ENCODE peak calls at places on chromosomes 1 and 21, in five cellular contexts. O, B, Y, I and V are unnamed samples.

GRCh38 chr1:39268112-39268581 is 63.7 kb downstream of the MACF1 start:
- DNase-seq in O (peak; percentile 91), Y (no peak), B (no peak), I (peak; percentile 93), V (no peak)

GRCh38 chr1:5479876-5480275 is 512.3 kb downstream of the NPHP4 start:
- DNase-seq in Y (no peak), O (no peak), B (no peak), I (no peak), V (no peak)

GRCh38 chr1:30376054-30376453 is 347.3 kb downstream of the MATN1 start:
- DNase-seq in I (no peak), B (no peak), Y (no peak), O (no peak), V (no peak)

GRCh38 chr1:4553761-4554160 is 100.6 kb upstream of the AJAP1 start:
- DNase-seq in O (no peak), B (no peak), I (no peak), Y (no peak), V (no peak)

GRCh38 chr1:6459850-6460265 is 6.1 kb downstream of the TNFRSF25 start:
- DNase-seq in B (no peak), O (no peak), I (no peak), Y (peak; percentile 36), V (no peak)

GRCh38 chr21:36747815-36748381 is 49.0 kb downstream of the SIM2 start:
- DNase-seq in Y (no peak), B (peak; percentile 73), O (peak; percentile 68), I (no peak), V (no peak)

GRCh38 chr1:219125342-219125741 is 48.3 kb upstream of the LYPLAL1 start:
- DNase-seq in O (no peak), I (no peak), Y (no peak), B (no peak), V (no peak)

GRCh38 chr1:59595774-59596173 is 219.0 kb upstream of the HOOK1 start:
- DNase-seq in O (peak; percentile 63), I (peak; percentile 63), Y (no peak), B (no peak), V (no peak)

GRCh38 chr1:160460214-160460642 is 59.9 kb downstream of the VANGL2 start:
- DNase-seq in B (peak; percentile 22), O (no peak), I (no peak), Y (no peak), V (no peak)

GRCh38 chr1:246295340-246295739 is 211.7 kb downstream of the SMYD3 start:
- DNase-seq in O (no peak), B (no peak), Y (no peak), I (no peak), V (no peak)

GRCh38 chr1:76293831-76294230 is 219.3 kb downstream of the ST6GALNAC3 start:
- DNase-seq in I (no peak), O (no peak), Y (no peak), B (no peak), V (no peak)

GRCh38 chr1:206021796-206022365 is 1.8 kb downstream of the CTSE start:
- DNase-seq in O (peak; percentile 37), B (no peak), I (no peak), Y (no peak), V (no peak)

GRCh38 chr1:112735752-112736151 is 20.6 kb upstream of the PPM1J start:
- DNase-seq in O (peak; percentile 94), B (no peak), Y (no peak), I (peak; percentile 41), V (no peak)

GRCh38 chr1:240539700-240540414 is 72.1 kb downstream of the GREM2 start:
- DNase-seq in O (no peak), B (no peak), Y (no peak), I (no peak), V (no peak)

GRCh38 chr21:43323244-43324005 is 103.5 kb downstream of the SIK1 start:
- DNase-seq in O (no peak), B (no peak), Y (no peak), I (no peak), V (no peak)

GRCh38 chr1:67273591-67273990 is 34.1 kb upstream of the IL12RB2 start:
- DNase-seq in B (no peak), O (no peak), I (no peak), Y (no peak), V (no peak)

GRCh38 chr1:103513720-103514119 is 11.8 kb upstream of the RNPC3 start:
- DNase-seq in I (no peak), Y (no peak), B (no peak), O (peak; percentile 51), V (no peak)

GRCh38 chr1:2556277-2557145 is at the start of gene TNFRSF14:
- DNase-seq in B (peak; percentile 82), Y (peak; percentile 74), I (peak; percentile 56), O (peak; percentile 77), V (no peak)

GRCh38 chr1:211017066-211017691 is 116.8 kb downstream of the KCNH1 start:
- DNase-seq in O (no peak), Y (no peak), I (no peak), B (no peak), V (no peak)

GRCh38 chr21:38544681-38545080 is 46.4 kb upstream of the ERG start:
- DNase-seq in B (no peak), O (peak; percentile 91), Y (no peak), I (no peak), V (no peak)

GRCh38 chr1:108816049-108816882 is 40.6 kb downstream of the AKNAD1 start:
- DNase-seq in B (no peak), Y (no peak), O (peak; percentile 96), I (peak; percentile 98), V (no peak)

GRCh38 chr1:62356257-62356835 is 37.1 kb upstream of the KANK4 start:
- DNase-seq in B (no peak), I (peak; percentile 77), Y (no peak), O (peak; percentile 92), V (no peak)

GRCh38 chr21:31493350-31493880 is 149.4 kb upstream of the TIAM1 start:
- DNase-seq in B (no peak), Y (no peak), O (no peak), I (no peak), V (no peak)

GRCh38 chr21:38794978-38795377 is 10.8 kb upstream of the ETS2 start:
- DNase-seq in Y (no peak), O (no peak), I (no peak), B (no peak), V (no peak)

GRCh38 chr1:53603431-53603830 is 135.5 kb downstream of the GLIS1 start:
- DNase-seq in Y (no peak), O (no peak), I (no peak), B (no peak), V (no peak)

GRCh38 chr1:215568287-215568692 is 1.2 kb downstream of the KCTD3 start:
- DNase-seq in Y (no peak), I (peak; percentile 85), O (peak; percentile 75), B (no peak), V (no peak)

GRCh38 chr1:18282851-18283600 is 175.4 kb downstream of the IGSF21 start:
- DNase-seq in B (no peak), Y (no peak), I (no peak), O (no peak), V (no peak)

GRCh38 chr21:46322351-46323226 is 1.1 kb downstream of the C21orf58 start:
- DNase-seq in I (peak; percentile 24), B (peak; percentile 28), Y (no peak), O (peak; percentile 77), V (no peak)

GRCh38 chr1:23931481-23931880 is 18.3 kb upstream of the CNR2 start:
- DNase-seq in B (no peak), O (no peak), Y (no peak), I (no peak), V (no peak)

GRCh38 chr21:44704636-44705001 is 6.8 kb downstream of the TSPEAR start:
- DNase-seq in Y (no peak), B (no peak), O (no peak), I (no peak), V (no peak)

GRCh38 chr1:24204116-24204515 is 17.0 kb upstream of the IFNLR1 start:
- DNase-seq in Y (no peak), I (no peak), O (no peak), B (no peak), V (no peak)

GRCh38 chr1:183242556-183242955 is 56.5 kb downstream of the LAMC2 start:
- DNase-seq in Y (no peak), O (no peak), I (peak; percentile 28), B (no peak), V (no peak)

GRCh38 chr1:14522331-14523241 is 75.9 kb upstream of the KAZN start:
- DNase-seq in O (peak; percentile 95), I (peak; percentile 92), B (no peak), Y (no peak), V (no peak)

GRCh38 chr1:243489681-243490080 is 233.8 kb downstream of the SDCCAG8 start:
- DNase-seq in I (no peak), B (no peak), Y (no peak), O (no peak), V (no peak)